ENCODE peak calls at places on chromosomes 1 and 21, in four cellular contexts. One of them, this sample, is unnamed.

GRCh38 chr1:56320873-56321272 is 258.5 kb downstream of the PLPP3 start:
- DNase-seq in cardiac fibroblast: no peak
- DNase-seq in Peyer's patch: no peak
- DNase-seq in kidney epithelial cell: no peak
- DNase-seq in this sample: no peak

GRCh38 chr1:203144661-203145060 is 17.1 kb downstream of the ADORA1 start:
- DNase-seq in kidney epithelial cell: no peak
- DNase-seq in Peyer's patch: no peak
- DNase-seq in cardiac fibroblast: no peak
- DNase-seq in this sample: no peak

GRCh38 chr1:171792656-171793055 is 11.2 kb downstream of the METTL13 start:
- DNase-seq in cardiac fibroblast: no peak
- DNase-seq in kidney epithelial cell: no peak
- DNase-seq in Peyer's patch: no peak
- DNase-seq in this sample: no peak

GRCh38 chr1:62841587-62842169 is 57.7 kb downstream of the ATG4C start:
- DNase-seq in Peyer's patch: no peak
- DNase-seq in cardiac fibroblast: peak
- DNase-seq in kidney epithelial cell: peak
- DNase-seq in this sample: peak

GRCh38 chr1:118335372-118335771 is 150.3 kb upstream of the SPAG17 start:
- DNase-seq in Peyer's patch: no peak
- DNase-seq in cardiac fibroblast: peak
- DNase-seq in kidney epithelial cell: peak
- DNase-seq in this sample: peak

GRCh38 chr1:79551321-79551720 is 544.8 kb upstream of the ADGRL4 start:
- DNase-seq in Peyer's patch: no peak
- DNase-seq in cardiac fibroblast: no peak
- DNase-seq in kidney epithelial cell: no peak
- DNase-seq in this sample: no peak

GRCh38 chr1:209316929-209317328 is 266.6 kb upstream of the CAMK1G start:
- DNase-seq in cardiac fibroblast: no peak
- DNase-seq in Peyer's patch: no peak
- DNase-seq in kidney epithelial cell: no peak
- DNase-seq in this sample: no peak

GRCh38 chr1:91685994-91686393 is 185.3 kb downstream of the CDC7 start:
- DNase-seq in cardiac fibroblast: peak
- DNase-seq in kidney epithelial cell: no peak
- DNase-seq in Peyer's patch: no peak
- DNase-seq in this sample: no peak

GRCh38 chr1:226349801-226350503 is 41.0 kb upstream of the LIN9 start:
- DNase-seq in kidney epithelial cell: no peak
- DNase-seq in Peyer's patch: peak
- DNase-seq in cardiac fibroblast: peak
- DNase-seq in this sample: no peak

GRCh38 chr1:16145988-16146887 is 9.6 kb downstream of the EPHA2 start:
- DNase-seq in kidney epithelial cell: peak
- DNase-seq in cardiac fibroblast: peak
- DNase-seq in Peyer's patch: no peak
- DNase-seq in this sample: peak

GRCh38 chr1:36094621-36095061 is 5.9 kb downstream of the ADPRS start:
- DNase-seq in kidney epithelial cell: no peak
- DNase-seq in cardiac fibroblast: no peak
- DNase-seq in Peyer's patch: no peak
- DNase-seq in this sample: no peak

GRCh38 chr1:25837253-25837875 is 17.6 kb downstream of the MTFR1L start:
- DNase-seq in cardiac fibroblast: peak
- DNase-seq in kidney epithelial cell: no peak
- DNase-seq in Peyer's patch: no peak
- DNase-seq in this sample: no peak

GRCh38 chr1:16727190-16728111 is 12.9 kb upstream of the RNU1-4 start:
- DNase-seq in cardiac fibroblast: peak
- DNase-seq in Peyer's patch: peak
- DNase-seq in kidney epithelial cell: no peak
- DNase-seq in this sample: peak

GRCh38 chr1:81833722-81834121 is 33.0 kb downstream of the ADGRL2 start:
- DNase-seq in kidney epithelial cell: no peak
- DNase-seq in Peyer's patch: no peak
- DNase-seq in cardiac fibroblast: peak
- DNase-seq in this sample: no peak

GRCh38 chr21:43702785-43703067 is 16.2 kb upstream of the PDXK start:
- DNase-seq in cardiac fibroblast: peak
- DNase-seq in kidney epithelial cell: no peak
- DNase-seq in Peyer's patch: no peak
- DNase-seq in this sample: no peak
- H3K4me3 ChIP-seq in cardiac fibroblast: no peak
- H3K4me3 ChIP-seq in kidney epithelial cell: no peak
- H3K4me3 ChIP-seq in Peyer's patch: peak
- H3K4me3 ChIP-seq in this sample: no peak

GRCh38 chr1:183218981-183219621 is 33.0 kb downstream of the LAMC2 start:
- DNase-seq in cardiac fibroblast: no peak
- DNase-seq in Peyer's patch: no peak
- DNase-seq in kidney epithelial cell: no peak
- DNase-seq in this sample: no peak
- H3K4me3 ChIP-seq in cardiac fibroblast: no peak
- H3K4me3 ChIP-seq in Peyer's patch: no peak
- H3K4me3 ChIP-seq in kidney epithelial cell: no peak
- H3K4me3 ChIP-seq in this sample: no peak

GRCh38 chr1:2558420-2558819 is 2.2 kb downstream of the TNFRSF14 start:
- DNase-seq in cardiac fibroblast: no peak
- DNase-seq in Peyer's patch: no peak
- DNase-seq in kidney epithelial cell: no peak
- DNase-seq in this sample: no peak

GRCh38 chr1:2557146-2558029 is 1.2 kb downstream of the TNFRSF14 start:
- DNase-seq in cardiac fibroblast: no peak
- DNase-seq in Peyer's patch: peak
- DNase-seq in kidney epithelial cell: no peak
- DNase-seq in this sample: no peak

GRCh38 chr1:2558861-2559260 is 2.7 kb downstream of the TNFRSF14 start:
- DNase-seq in Peyer's patch: no peak
- DNase-seq in cardiac fibroblast: no peak
- DNase-seq in kidney epithelial cell: no peak
- DNase-seq in this sample: no peak

GRCh38 chr1:2556277-2557145 is at the start of gene TNFRSF14:
- DNase-seq in Peyer's patch: peak
- DNase-seq in cardiac fibroblast: peak
- DNase-seq in kidney epithelial cell: no peak
- DNase-seq in this sample: no peak

GRCh38 chr1:2558030-2558400 is 1.8 kb downstream of the TNFRSF14 start:
- DNase-seq in cardiac fibroblast: no peak
- DNase-seq in Peyer's patch: no peak
- DNase-seq in kidney epithelial cell: no peak
- DNase-seq in this sample: no peak
- H3K4me3 ChIP-seq in cardiac fibroblast: no peak
- H3K4me3 ChIP-seq in Peyer's patch: peak
- H3K4me3 ChIP-seq in kidney epithelial cell: no peak
- H3K4me3 ChIP-seq in this sample: no peak

GRCh38 chr1:35030338-35031102 is 1.2 kb downstream of the ZMYM6 start:
- DNase-seq in cardiac fibroblast: peak
- DNase-seq in kidney epithelial cell: no peak
- DNase-seq in Peyer's patch: no peak
- DNase-seq in this sample: no peak

GRCh38 chr1:35033346-35033745 is 1.6 kb upstream of the ZMYM6 start:
- DNase-seq in kidney epithelial cell: no peak
- DNase-seq in cardiac fibroblast: no peak
- DNase-seq in Peyer's patch: no peak
- DNase-seq in this sample: no peak

GRCh38 chr1:35029756-35030155 is 2.0 kb downstream of the ZMYM6 start:
- DNase-seq in Peyer's patch: no peak
- DNase-seq in kidney epithelial cell: no peak
- DNase-seq in cardiac fibroblast: peak
- DNase-seq in this sample: no peak

GRCh38 chr1:35032384-35032739 is 617 bp upstream of the ZMYM6 start:
- DNase-seq in kidney epithelial cell: no peak
- DNase-seq in cardiac fibroblast: no peak
- DNase-seq in Peyer's patch: no peak
- DNase-seq in this sample: no peak

DNA sequence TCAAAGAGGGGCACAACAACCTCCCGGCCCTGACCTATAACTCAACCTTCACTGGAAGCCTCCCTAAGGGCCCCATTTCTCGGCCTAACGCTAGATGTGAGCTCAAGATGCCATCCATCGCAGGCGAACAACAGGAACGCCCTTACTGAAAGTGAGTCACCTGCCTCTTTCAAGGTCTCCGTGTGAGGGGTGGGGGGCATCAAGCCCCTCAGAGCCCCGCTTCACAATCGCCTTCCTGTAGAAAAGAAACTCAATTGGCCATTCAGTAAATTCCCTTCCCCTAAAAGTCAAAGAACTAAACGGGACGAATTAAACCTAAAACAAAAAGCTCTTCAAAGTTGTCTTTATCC is 667 bp downstream of the ZMYM6 start:
- DNase-seq in Peyer's patch: peak
- DNase-seq in cardiac fibroblast: peak
- DNase-seq in kidney epithelial cell: no peak
- DNase-seq in this sample: no peak
- H3K4me3 ChIP-seq in Peyer's patch: peak
- H3K4me3 ChIP-seq in cardiac fibroblast: peak
- H3K4me3 ChIP-seq in kidney epithelial cell: peak
- H3K4me3 ChIP-seq in this sample: peak

GRCh38 chr1:31436596-31437432 is 23.8 kb downstream of the SERINC2 start:
- DNase-seq in cardiac fibroblast: no peak
- DNase-seq in Peyer's patch: no peak
- DNase-seq in kidney epithelial cell: no peak
- DNase-seq in this sample: no peak
- H3K4me3 ChIP-seq in cardiac fibroblast: no peak
- H3K4me3 ChIP-seq in Peyer's patch: no peak
- H3K4me3 ChIP-seq in kidney epithelial cell: no peak
- H3K4me3 ChIP-seq in this sample: no peak

DNA sequence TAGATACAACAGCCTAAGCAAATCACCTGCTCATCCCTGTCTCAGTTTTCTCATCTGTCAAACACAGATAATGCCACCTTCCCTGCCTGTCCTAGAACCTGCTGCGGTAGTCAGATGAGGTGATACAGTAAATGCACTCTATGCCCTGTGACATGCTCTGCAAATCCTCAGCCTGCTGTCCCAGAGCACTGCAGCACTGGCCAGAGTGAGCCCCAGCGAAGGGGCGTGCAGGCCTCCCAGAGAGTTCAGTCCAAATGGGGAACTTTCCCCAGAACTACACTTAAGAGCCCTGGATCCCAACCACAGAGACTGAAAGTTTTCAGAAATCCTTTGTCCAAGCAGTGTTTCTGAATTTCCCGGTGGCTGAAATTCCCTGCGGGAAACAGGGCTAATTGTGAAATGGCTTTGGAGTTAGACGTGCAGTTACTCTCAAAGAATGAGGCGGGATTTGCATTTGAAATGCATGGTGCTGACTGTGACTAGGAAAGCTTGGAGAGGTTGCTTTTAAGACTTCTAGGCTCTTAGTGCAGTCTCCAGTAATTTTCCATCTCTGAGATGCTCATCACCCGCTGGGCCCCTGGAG is 206.5 kb upstream of the AJAP1 start:
- DNase-seq in kidney epithelial cell: no peak
- DNase-seq in cardiac fibroblast: no peak
- DNase-seq in Peyer's patch: no peak
- DNase-seq in this sample: no peak
- H3K4me3 ChIP-seq in kidney epithelial cell: no peak
- H3K4me3 ChIP-seq in cardiac fibroblast: no peak
- H3K4me3 ChIP-seq in Peyer's patch: no peak
- H3K4me3 ChIP-seq in this sample: no peak

GRCh38 chr1:43532716-43533115 is 2.0 kb downstream of the PTPRF start:
- DNase-seq in Peyer's patch: peak
- DNase-seq in cardiac fibroblast: no peak
- DNase-seq in kidney epithelial cell: no peak
- DNase-seq in this sample: no peak
- H3K4me3 ChIP-seq in Peyer's patch: peak
- H3K4me3 ChIP-seq in cardiac fibroblast: no peak
- H3K4me3 ChIP-seq in kidney epithelial cell: no peak
- H3K4me3 ChIP-seq in this sample: peak